ENCODE peak calls at places on chromosomes 13 and 19, in nine cellular contexts. W is heart left ventricle; B is body of pancreas; N is CD8-positive, alpha-beta memory T cell; A is thoracic aorta; T is lung; H is naive thymus-derived CD4-positive, alpha-beta T cell; D is heart right ventricle; P is left ventricle myocardium inferior. E is an unnamed sample. For H3K9me3 and H3K4me1, the result is how much of the 10 kb centered on the place peaks cover.

GRCh38 chr19:1087813-1088418 is 7.3 kb downstream of the POLR2E start:
- DNase-seq in T (no peak), W (no peak), H (peak), D (no peak), A (no peak), N (peak), P (no peak), B (no peak), E (no peak)

GRCh38 chr13:111626371-111627305 is 306.2 kb downstream of the TEX29 start:
- DNase-seq in D (no peak), A (no peak), H (no peak), T (peak), W (no peak), N (no peak), B (no peak), P (peak), E (no peak)

GRCh38 chr13:108121406-108121805 is 93.9 kb downstream of the LIG4 start:
- DNase-seq in T (no peak), N (no peak), B (no peak), P (no peak), H (no peak), W (no peak), A (no peak), D (no peak), E (no peak)

GRCh38 chr19:16327911-16328823 is 3.5 kb downstream of the KLF2 start:
- DNase-seq in D (peak), A (peak), H (peak), B (peak), W (peak), N (peak), P (peak), T (peak), E (peak)

GRCh38 chr19:54029930-54030490 is 33.7 kb downstream of the VSTM1 start:
- DNase-seq in T (peak), B (peak), N (peak), H (peak), P (peak), W (no peak), D (peak), A (no peak), E (peak)

GRCh38 chr13:95676100-95676774 is 702 bp upstream of the DNAJC3 start:
- DNase-seq in B (peak), D (peak), N (peak), T (no peak), H (peak), W (peak), P (no peak), A (no peak), E (peak)

GRCh38 chr19:50720921-50721291 is 1.3 kb upstream of the SHANK1 start:
- DNase-seq in N (no peak), P (no peak), A (no peak), W (no peak), H (no peak), B (no peak), D (no peak), T (no peak), E (no peak)

GRCh38 chr13:98192008-98192407 is 14.9 kb upstream of the RNF113B start:
- DNase-seq in N (no peak), D (no peak), W (no peak), A (no peak), H (no peak), P (no peak), T (no peak), B (no peak), E (no peak)

GRCh38 chr13:114161028-114161556 is 18.0 kb upstream of the CFAP97D2 start:
- DNase-seq in A (no peak), T (no peak), P (no peak), D (no peak), H (no peak), W (no peak), B (no peak), N (no peak), E (no peak)

GRCh38 chr13:52955505-52955904 is 73.1 kb upstream of the OLFM4 start:
- DNase-seq in A (no peak), B (no peak), N (no peak), T (no peak), H (no peak), D (no peak), P (no peak), W (no peak), E (no peak)

GRCh38 chr19:10812196-10812595 is 23.8 kb downstream of the TMED1 start:
- DNase-seq in H (no peak), B (no peak), A (no peak), P (no peak), D (no peak), W (no peak), T (no peak), N (no peak), E (no peak)

GRCh38 chr19:56837492-56837891 is 3.0 kb downstream of the PEG3 start:
- DNase-seq in W (peak), P (peak), D (peak), A (peak), N (no peak), H (no peak), B (peak), T (peak), E (no peak)

GRCh38 chr13:40974460-40975407 is 44.4 kb downstream of the ELF1 start:
- DNase-seq in P (no peak), A (no peak), H (peak), W (no peak), T (no peak), D (no peak), N (peak), B (peak), E (peak)

GRCh38 chr13:94968040-94968756 is 255.9 kb upstream of the SOX21 start:
- DNase-seq in W (no peak), B (peak), A (no peak), P (no peak), N (no peak), T (no peak), D (no peak), H (no peak), E (no peak)

GRCh38 chr13:54637377-54637776 is 1608.8 kb downstream of the OLFM4 start:
- DNase-seq in D (no peak), P (no peak), W (no peak), B (no peak), A (no peak), N (no peak), T (no peak), H (no peak), E (no peak)

GRCh38 chr13:21638319-21639282 is 32.3 kb upstream of the FGF9 start:
- DNase-seq in D (no peak), H (peak), N (peak), P (no peak), B (peak), A (no peak), W (no peak), T (no peak), E (peak)

GRCh38 chr13:70874646-70875045 is 766.4 kb upstream of the KLHL1 start:
- DNase-seq in W (no peak), P (no peak), N (no peak), B (no peak), T (no peak), A (no peak), H (no peak), D (no peak), E (no peak)

GRCh38 chr19:2478756-2479555 is 3.0 kb downstream of the GADD45B start:
- DNase-seq in N (peak), A (peak), W (peak), T (peak), P (peak), D (peak), B (peak), H (peak), E (peak)

GRCh38 chr19:38149597-38149996 is 74.4 kb downstream of the DPF1 start:
- DNase-seq in B (no peak), N (no peak), W (no peak), A (no peak), D (no peak), H (no peak), T (no peak), P (no peak), E (no peak)

GRCh38 chr19:30593975-30594925 is 222.1 kb downstream of the ZNF536 start:
- DNase-seq in N (no peak), D (no peak), W (no peak), P (no peak), A (no peak), T (no peak), B (no peak), H (no peak), E (no peak)
- H3K27ac ChIP-seq in N (no peak), D (no peak), W (no peak), P (no peak), A (peak), T (no peak), B (no peak), H (no peak), E (no peak)

GRCh38 chr13:18993884-18994660 is 187.6 kb downstream of the TUBA3C start:
- DNase-seq in A (no peak), N (no peak), T (no peak), H (no peak), D (no peak), B (peak), W (no peak), P (no peak), E (no peak)

GRCh38 chr13:18996627-18997051 is 185.0 kb downstream of the TUBA3C start:
- DNase-seq in B (peak), W (no peak), H (no peak), P (no peak), T (no peak), A (no peak), N (no peak), D (no peak), E (no peak)

GRCh38 chr13:18996221-18996620 is 185.4 kb downstream of the TUBA3C start:
- DNase-seq in W (no peak), N (no peak), T (no peak), B (no peak), D (no peak), H (no peak), A (no peak), P (no peak), E (no peak)

GRCh38 chr13:18992791-18993190 is 188.8 kb downstream of the TUBA3C start:
- DNase-seq in W (no peak), A (no peak), H (no peak), T (no peak), N (no peak), P (no peak), B (peak), D (no peak), E (no peak)

GRCh38 chr13:18995259-18995873 is 186.3 kb downstream of the TUBA3C start:
- DNase-seq in N (no peak), B (peak), W (no peak), P (no peak), T (no peak), D (no peak), H (no peak), A (no peak), E (no peak)
- H3K9me3 ChIP-seq in N (under half), B (under half), W (under half), P (half or more), T (under half), D (under half), H (under half), A (under half), E (under half)

GRCh38 chr19:4800591-4801081 is 9.1 kb downstream of the FEM1A start:
- DNase-seq in D (peak), N (no peak), P (no peak), T (peak), A (no peak), W (peak), B (peak), H (no peak), E (no peak)
- H3K4me1 ChIP-seq in D (under half), N (under half), P (half or more), T (under half), A (under half), W (under half), B (under half), H (under half), E (under half)

GRCh38 chr19:39970424-39970673 is 616 bp upstream of the PSMC4 start:
- DNase-seq in P (no peak), D (no peak), T (no peak), N (no peak), A (no peak), B (no peak), W (no peak), H (no peak), E (no peak)
- H3K27ac ChIP-seq in P (peak), D (peak), T (peak), N (peak), A (peak), B (peak), W (peak), H (peak), E (peak)

GRCh38 chr13:32428581-32429072 is 697 bp upstream of the N4BP2L1 start:
- DNase-seq in H (no peak), W (no peak), A (no peak), N (no peak), T (no peak), D (no peak), P (no peak), B (no peak), E (peak)
- H3K9me3 ChIP-seq in H (under half), W (under half), A (under half), N (under half), T (under half), D (under half), P (under half), B (under half), E (under half)

GRCh38 chr19:34230833-34231232 is 23.5 kb upstream of the GARRE1 start:
- DNase-seq in W (no peak), P (no peak), N (no peak), D (no peak), B (no peak), T (no peak), A (no peak), H (no peak), E (no peak)

GRCh38 chr19:34229721-34230120 is 24.6 kb upstream of the GARRE1 start:
- DNase-seq in D (no peak), A (no peak), B (no peak), N (no peak), H (no peak), P (no peak), T (no peak), W (no peak), E (no peak)

GRCh38 chr19:34231439-34231838 is 22.9 kb upstream of the GARRE1 start:
- DNase-seq in H (no peak), N (no peak), D (no peak), P (no peak), W (no peak), T (no peak), B (no peak), A (no peak), E (no peak)

GRCh38 chr19:34228347-34228746 is 26.0 kb upstream of the GARRE1 start:
- DNase-seq in D (no peak), T (no peak), A (no peak), B (no peak), P (no peak), H (no peak), N (no peak), W (no peak), E (no peak)

GRCh38 chr19:34228762-34229161 is 25.6 kb upstream of the GARRE1 start:
- DNase-seq in H (no peak), B (no peak), W (no peak), T (no peak), A (no peak), D (no peak), P (no peak), N (no peak), E (no peak)
- H3K4me1 ChIP-seq in H (under half), B (under half), W (under half), T (under half), A (under half), D (under half), P (under half), N (under half), E (under half)

DNA sequence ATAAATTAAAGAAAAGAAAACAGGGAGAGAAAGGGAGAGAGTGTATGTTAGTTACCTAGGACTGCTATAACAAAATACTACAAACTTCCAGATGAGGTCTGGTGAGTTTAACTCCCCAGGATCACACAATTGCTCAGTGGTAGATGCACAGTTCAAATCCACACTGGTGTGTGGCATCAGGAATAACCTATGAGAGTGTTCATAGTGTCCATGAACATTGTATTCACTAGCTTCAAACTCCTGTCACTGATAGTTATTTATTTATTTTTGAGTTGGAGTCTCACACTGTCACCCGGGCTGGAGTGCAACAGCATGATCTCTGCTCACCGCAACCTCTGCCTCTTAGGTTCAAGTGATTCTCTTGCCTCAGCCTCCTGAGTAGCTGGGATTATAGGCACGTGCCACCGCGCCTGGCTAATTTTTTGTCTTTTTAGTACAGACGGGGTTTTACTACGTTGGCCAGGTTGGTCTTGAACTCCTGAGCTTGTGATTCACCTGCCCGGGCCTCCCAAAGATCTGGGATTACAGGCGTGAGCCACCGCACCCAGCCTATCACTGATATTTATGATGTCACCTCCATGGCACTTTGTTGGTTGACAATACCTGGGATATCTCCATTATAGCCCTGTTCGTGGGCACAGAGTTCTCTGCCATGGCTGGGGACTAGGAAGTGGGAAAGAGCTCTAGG is at the start of gene NFILZ:
- DNase-seq in N (no peak), D (no peak), T (no peak), A (no peak), B (no peak), P (no peak), W (no peak), H (no peak), E (no peak)
- H3K27ac ChIP-seq in N (no peak), D (no peak), T (no peak), A (peak), B (peak), P (no peak), W (no peak), H (no peak), E (no peak)

E was measured in CD4-positive, CD25-positive, alpha-beta regulatory T cell.